ENCODE peak calls at places on chromosomes 5 and 9, in five cellular contexts. M is A549, Q is BJ, F is thyroid gland, R is cardiac fibroblast. E is an unnamed sample.

GRCh38 chr5:44809215-44809955 is 638 bp downstream of the MRPS30 start:
- DNase-seq in M (peak), Q (peak), F (peak), R (peak), E (peak)

GRCh38 chr9:26725573-26725972 is 167.0 kb downstream of the CAAP1 start:
- DNase-seq in M (no peak), Q (no peak), F (no peak), R (peak), E (no peak)

GRCh38 chr5:22372376-22372775 is 480.8 kb downstream of the CDH12 start:
- DNase-seq in M (no peak), Q (no peak), F (no peak), R (no peak), E (no peak)

GRCh38 chr9:114094971-114095370 is 4.1 kb downstream of the KIF12 start:
- DNase-seq in M (no peak), Q (no peak), F (no peak), R (no peak), E (no peak)

GRCh38 chr5:139381837-139382361 is 1.2 kb downstream of the SLC23A1 start:
- DNase-seq in M (no peak), Q (no peak), F (no peak), R (no peak), E (no peak)

GRCh38 chr9:125496313-125496838 is 210.6 kb downstream of the MAPKAP1 start:
- DNase-seq in M (no peak), Q (no peak), F (no peak), R (no peak), E (no peak)

GRCh38 chr5:3186711-3187450 is 408.8 kb upstream of the IRX1 start:
- DNase-seq in M (no peak), Q (no peak), F (no peak), R (no peak), E (no peak)

GRCh38 chr9:121771851-121772599 is 120.6 kb downstream of the DAB2IP start:
- DNase-seq in M (no peak), Q (no peak), F (no peak), R (no peak), E (no peak)

GRCh38 chr9:16828335-16829281 is 41.9 kb downstream of the BNC2 start:
- DNase-seq in M (no peak), Q (peak), F (peak), R (peak), E (peak)

GRCh38 chr9:125233678-125234077 is 7.5 kb downstream of the HSPA5 start:
- DNase-seq in M (peak), Q (peak), F (no peak), R (peak), E (no peak)

GRCh38 chr5:160183075-160183474 is 46.2 kb upstream of the FABP6 start:
- DNase-seq in M (peak), Q (no peak), F (no peak), R (no peak), E (no peak)

GRCh38 chr5:88883566-88884434 is 816 bp upstream of the MEF2C start:
- DNase-seq in M (no peak), Q (no peak), F (peak), R (peak), E (peak)
- TF ChIP-seq CTCF in M (no peak), Q (no peak), F (no peak), R (no peak), E (no peak)

DNA sequence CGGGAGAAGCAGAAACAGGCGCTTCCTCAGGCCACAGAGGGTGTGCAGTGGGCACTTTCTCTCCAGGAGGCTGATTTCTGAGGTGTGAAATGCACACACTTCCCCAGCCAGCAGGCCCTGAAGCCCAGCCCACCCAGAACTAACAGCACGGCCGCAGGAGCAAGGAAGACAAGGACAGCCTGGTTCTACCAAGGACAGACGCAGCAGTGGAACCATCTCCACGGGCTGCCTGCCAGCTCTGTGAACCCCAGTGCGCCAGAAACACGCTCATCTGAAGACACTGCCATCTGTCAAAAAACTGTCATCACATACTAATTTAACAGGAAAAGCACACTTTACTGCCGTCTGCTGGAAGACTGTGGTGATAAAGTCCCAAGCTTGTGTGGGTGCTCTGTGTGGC is 40.7 kb downstream of the MAPK9 start:
- DNase-seq in M (no peak), Q (no peak), F (no peak), R (no peak), E (no peak)
- TF ChIP-seq CTCF in M (no peak), Q (no peak), F (no peak), R (no peak), E (no peak)

GRCh38 chr5:133427121-133427777 is 185.1 kb downstream of the FSTL4 start:
- DNase-seq in M (no peak), Q (no peak), F (no peak), R (no peak), E (no peak)

GRCh38 chr5:133431326-133431725 is 181.0 kb downstream of the FSTL4 start:
- DNase-seq in M (no peak), Q (no peak), F (no peak), R (no peak), E (no peak)

GRCh38 chr5:133428072-133428660 is 184.2 kb downstream of the FSTL4 start:
- DNase-seq in M (no peak), Q (no peak), F (no peak), R (no peak), E (no peak)

GRCh38 chr5:133429046-133429445 is 183.3 kb downstream of the FSTL4 start:
- DNase-seq in M (no peak), Q (no peak), F (no peak), R (no peak), E (no peak)

GRCh38 chr5:133430095-133430494 is 182.2 kb downstream of the FSTL4 start:
- DNase-seq in M (no peak), Q (no peak), F (no peak), R (no peak), E (no peak)
- TF ChIP-seq CTCF in M (no peak), Q (no peak), F (no peak), R (no peak), E (no peak)

GRCh38 chr5:2135833-2136232 is 253.1 kb upstream of the IRX4 start:
- DNase-seq in M (no peak), Q (no peak), F (no peak), R (no peak), E (no peak)

GRCh38 chr5:2133936-2134335 is 251.2 kb upstream of the IRX4 start:
- DNase-seq in M (no peak), Q (no peak), F (no peak), R (no peak), E (no peak)

GRCh38 chr5:2136728-2137333 is 254.1 kb upstream of the IRX4 start:
- DNase-seq in M (no peak), Q (no peak), F (no peak), R (no peak), E (no peak)

GRCh38 chr5:2134543-2135299 is 252.0 kb upstream of the IRX4 start:
- DNase-seq in M (no peak), Q (no peak), F (no peak), R (peak), E (no peak)

GRCh38 chr5:2135354-2135753 is 252.6 kb upstream of the IRX4 start:
- DNase-seq in M (no peak), Q (no peak), F (no peak), R (no peak), E (no peak)
- TF ChIP-seq CTCF in M (no peak), Q (no peak), F (no peak), R (no peak), E (no peak)

GRCh38 chr9:74006935-74007334 is 490.2 kb upstream of the RORB start:
- DNase-seq in M (no peak), Q (no peak), F (no peak), R (no peak), E (no peak)
- TF ChIP-seq CTCF in M (no peak), Q (no peak), F (no peak), R (no peak), E (no peak)

DNA sequence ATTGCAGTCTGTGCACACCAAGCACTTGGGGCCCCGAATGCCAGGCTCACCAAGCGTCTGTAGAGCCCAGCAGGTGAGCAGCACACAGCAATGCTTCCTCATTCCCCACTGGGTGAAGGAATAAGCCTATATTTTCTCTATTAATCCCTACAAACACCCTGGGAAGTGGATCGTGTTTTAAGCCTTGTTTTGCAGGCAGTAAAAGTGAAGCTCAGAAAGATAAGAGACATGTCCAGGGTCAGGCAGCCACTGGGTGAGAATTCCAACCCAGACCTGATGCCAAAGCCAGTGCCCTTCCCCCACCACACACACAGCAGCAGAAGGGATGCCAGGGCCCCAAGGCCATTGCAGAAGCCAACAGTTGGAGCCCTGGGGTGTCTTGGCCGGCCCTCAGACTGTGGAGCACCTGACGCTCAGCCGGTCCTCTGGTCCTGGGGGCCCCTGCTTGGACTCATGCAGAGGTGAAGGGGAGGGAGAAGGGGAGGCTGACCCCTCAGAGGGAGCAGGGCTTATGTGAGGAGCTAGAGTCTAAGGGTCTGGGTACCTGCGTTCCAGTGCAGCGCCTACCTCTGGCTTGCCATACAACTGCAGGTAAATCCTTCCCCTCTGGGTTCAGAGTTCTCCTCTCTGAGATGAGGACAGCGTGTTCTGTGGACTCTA is 26.3 kb upstream of the SYNPO start:
- DNase-seq in M (no peak), Q (no peak), F (no peak), R (no peak), E (peak)
- TF ChIP-seq CTCF in M (no peak), Q (no peak), F (no peak), R (peak), E (no peak)

GRCh38 chr9:15622596-15622995 is 69.8 kb downstream of the CCDC171 start:
- DNase-seq in M (no peak), Q (no peak), F (no peak), R (peak), E (no peak)
- TF ChIP-seq CTCF in M (peak), Q (peak), F (peak), R (peak), E (no peak)

E was measured in pancreas.